ENCODE peak calls at places on chromosomes 7 and 10, in six cellular contexts. One of them, this sample, is unnamed.
A peak's percentile ranks its signal among the peaks of the same experiment; 100 is the strongest.

GRCh38 chr7:83646027-83646426 is 2.9 kb downstream of the SEMA3E start:
- DNase-seq in K562: no peak
- DNase-seq in A549: no peak
- DNase-seq in HepG2: no peak
- DNase-seq in Panc1: no peak
- DNase-seq in HCT116: no peak
- DNase-seq in this sample: no peak

GRCh38 chr10:132508497-132509443 is 28.8 kb upstream of the INPP5A start:
- DNase-seq in HepG2: no peak
- DNase-seq in Panc1: no peak
- DNase-seq in A549: peak; percentile 22
- DNase-seq in HCT116: no peak
- DNase-seq in K562: no peak
- DNase-seq in this sample: no peak

GRCh38 chr10:11160982-11161554 is 143.4 kb downstream of the CELF2 start:
- DNase-seq in HCT116: no peak
- DNase-seq in Panc1: no peak
- DNase-seq in A549: no peak
- DNase-seq in HepG2: no peak
- DNase-seq in K562: no peak
- DNase-seq in this sample: no peak

GRCh38 chr10:102266670-102267069 is 21.3 kb downstream of the GBF1 start:
- DNase-seq in HepG2: no peak
- DNase-seq in A549: no peak
- DNase-seq in Panc1: no peak
- DNase-seq in HCT116: no peak
- DNase-seq in K562: no peak
- DNase-seq in this sample: no peak

GRCh38 chr7:100506356-100506930 is 22.7 kb downstream of the NYAP1 start:
- DNase-seq in A549: peak; percentile 57
- DNase-seq in Panc1: no peak
- DNase-seq in HCT116: no peak
- DNase-seq in HepG2: peak; percentile 50
- DNase-seq in K562: peak; percentile 35
- DNase-seq in this sample: no peak

GRCh38 chr10:90871279-90871760 is 454 bp upstream of the RPP30 start:
- DNase-seq in HepG2: peak; percentile 64
- DNase-seq in A549: peak; percentile 89
- DNase-seq in K562: peak; percentile 69
- DNase-seq in HCT116: no peak
- DNase-seq in Panc1: peak; percentile 71
- DNase-seq in this sample: peak; percentile 71

GRCh38 chr7:102918865-102919264 is 6.1 kb downstream of the LRRC17 start:
- DNase-seq in HCT116: no peak
- DNase-seq in A549: no peak
- DNase-seq in Panc1: no peak
- DNase-seq in K562: no peak
- DNase-seq in HepG2: no peak
- DNase-seq in this sample: no peak

GRCh38 chr7:77337456-77337990 is 78.6 kb downstream of the GSAP start:
- DNase-seq in A549: no peak
- DNase-seq in HCT116: no peak
- DNase-seq in HepG2: no peak
- DNase-seq in Panc1: no peak
- DNase-seq in K562: no peak
- DNase-seq in this sample: no peak

GRCh38 chr10:117646718-117647117 is 104.2 kb downstream of the EMX2 start:
- DNase-seq in Panc1: no peak
- DNase-seq in K562: no peak
- DNase-seq in A549: no peak
- DNase-seq in HCT116: no peak
- DNase-seq in HepG2: no peak
- DNase-seq in this sample: no peak

GRCh38 chr7:45596665-45597095 is 22.5 kb downstream of the ADCY1 start:
- DNase-seq in Panc1: no peak
- DNase-seq in HepG2: no peak
- DNase-seq in A549: no peak
- DNase-seq in HCT116: no peak
- DNase-seq in K562: no peak
- DNase-seq in this sample: no peak

GRCh38 chr10:132714096-132714721 is 71.7 kb downstream of the NKX6-2 start:
- DNase-seq in K562: no peak
- DNase-seq in HCT116: no peak
- DNase-seq in Panc1: no peak
- DNase-seq in HepG2: no peak
- DNase-seq in A549: no peak
- DNase-seq in this sample: no peak

GRCh38 chr10:125783408-125783807 is 7.8 kb upstream of the MMP21 start:
- DNase-seq in A549: no peak
- DNase-seq in HCT116: no peak
- DNase-seq in HepG2: no peak
- DNase-seq in K562: no peak
- DNase-seq in Panc1: no peak
- DNase-seq in this sample: no peak

GRCh38 chr7:158824028-158824427 is 5.3 kb downstream of the ESYT2 start:
- DNase-seq in Panc1: no peak
- DNase-seq in A549: no peak
- DNase-seq in HCT116: no peak
- DNase-seq in K562: no peak
- DNase-seq in HepG2: no peak
- DNase-seq in this sample: peak; percentile 92

GRCh38 chr7:34807548-34808340 is 149.7 kb downstream of the NPSR1 start:
- DNase-seq in A549: no peak
- DNase-seq in HCT116: no peak
- DNase-seq in Panc1: no peak
- DNase-seq in HepG2: no peak
- DNase-seq in K562: no peak
- DNase-seq in this sample: no peak

GRCh38 chr7:139774376-139774775 is 3.4 kb downstream of the HIPK2 start:
- DNase-seq in K562: no peak
- DNase-seq in HCT116: no peak
- DNase-seq in Panc1: peak; percentile 67
- DNase-seq in A549: no peak
- DNase-seq in HepG2: no peak
- DNase-seq in this sample: no peak

GRCh38 chr7:73742753-73743641 is 4.4 kb upstream of the ABHD11 start:
- DNase-seq in A549: peak; percentile 61
- DNase-seq in HepG2: peak; percentile 85
- DNase-seq in Panc1: no peak
- DNase-seq in HCT116: peak; percentile 96
- DNase-seq in K562: no peak
- DNase-seq in this sample: no peak

GRCh38 chr7:82110146-82110823 is 333.3 kb downstream of the CACNA2D1 start:
- DNase-seq in HepG2: no peak
- DNase-seq in Panc1: no peak
- DNase-seq in K562: no peak
- DNase-seq in HCT116: no peak
- DNase-seq in A549: no peak
- DNase-seq in this sample: no peak

GRCh38 chr7:82114237-82114636 is 329.3 kb downstream of the CACNA2D1 start:
- DNase-seq in K562: no peak
- DNase-seq in A549: no peak
- DNase-seq in Panc1: no peak
- DNase-seq in HCT116: no peak
- DNase-seq in HepG2: no peak
- DNase-seq in this sample: no peak

GRCh38 chr7:82105463-82105862 is 335.6 kb upstream of the HGF start:
- DNase-seq in HCT116: peak; percentile 41
- DNase-seq in A549: peak; percentile 75
- DNase-seq in K562: no peak
- DNase-seq in HepG2: no peak
- DNase-seq in Panc1: peak; percentile 42
- DNase-seq in this sample: no peak

DNA sequence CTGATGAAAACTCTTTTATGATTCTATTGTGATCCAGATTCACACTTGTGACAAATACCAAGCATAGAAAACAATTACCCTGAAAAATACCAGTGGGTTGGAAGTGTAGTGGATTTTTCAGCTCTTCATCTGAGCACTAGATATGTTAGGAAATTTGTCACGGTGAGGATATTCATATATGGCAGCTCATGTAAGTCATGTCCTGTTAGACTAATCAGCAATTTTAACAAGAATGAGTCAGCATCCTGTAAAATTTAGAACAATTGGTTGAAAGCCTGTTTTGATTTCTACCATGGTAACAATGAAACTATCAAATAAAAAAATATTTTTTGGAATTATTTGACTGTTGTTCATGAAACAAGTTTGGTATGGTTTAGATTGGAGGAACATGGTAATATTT is 334.3 kb downstream of the CACNA2D1 start:
- DNase-seq in K562: no peak
- DNase-seq in A549: peak; percentile 39
- DNase-seq in HepG2: no peak
- DNase-seq in Panc1: peak; percentile 15
- DNase-seq in HCT116: no peak
- DNase-seq in this sample: no peak
- TF ChIP-seq REST in K562: no peak
- TF ChIP-seq REST in A549: no peak
- TF ChIP-seq REST in HepG2: no peak
- TF ChIP-seq REST in Panc1: no peak
- TF ChIP-seq REST in HCT116: no peak
- TF ChIP-seq REST in this sample: no peak

DNA sequence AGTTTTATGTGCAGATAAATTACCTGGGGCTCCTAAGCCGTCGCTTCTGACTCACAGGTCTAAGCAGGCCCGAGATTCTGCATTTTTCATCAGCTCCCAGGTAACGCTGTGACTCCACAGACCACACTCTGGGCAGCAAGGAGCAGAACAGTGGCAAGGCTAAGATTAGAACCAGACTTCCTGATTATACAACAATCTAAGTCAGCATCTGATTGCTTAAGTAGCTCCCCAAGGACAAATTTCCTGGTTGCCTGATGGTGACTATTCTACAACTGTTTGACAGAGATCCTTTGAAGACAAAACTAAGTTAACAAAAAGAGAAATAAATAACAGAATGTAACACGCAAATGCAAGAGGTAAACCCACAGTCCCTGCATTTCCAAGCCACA is 69.0 kb downstream of the CREB3L2 start:
- DNase-seq in K562: no peak
- DNase-seq in HCT116: no peak
- DNase-seq in HepG2: no peak
- DNase-seq in Panc1: no peak
- DNase-seq in A549: peak; percentile 33
- DNase-seq in this sample: peak; percentile 37
- TF ChIP-seq REST in K562: no peak
- TF ChIP-seq REST in HCT116: no peak
- TF ChIP-seq REST in HepG2: no peak
- TF ChIP-seq REST in Panc1: no peak
- TF ChIP-seq REST in A549: no peak
- TF ChIP-seq REST in this sample: no peak

GRCh38 chr10:58952162-58952561 is 224.3 kb upstream of the PHYHIPL start:
- DNase-seq in K562: no peak
- DNase-seq in A549: no peak
- DNase-seq in Panc1: no peak
- DNase-seq in HCT116: no peak
- DNase-seq in HepG2: no peak
- DNase-seq in this sample: no peak

GRCh38 chr10:58951087-58951486 is 225.4 kb upstream of the PHYHIPL start:
- DNase-seq in Panc1: no peak
- DNase-seq in A549: no peak
- DNase-seq in HCT116: no peak
- DNase-seq in K562: no peak
- DNase-seq in HepG2: peak; percentile 32
- DNase-seq in this sample: no peak

GRCh38 chr10:58954163-58954562 is 222.3 kb upstream of the PHYHIPL start:
- DNase-seq in Panc1: no peak
- DNase-seq in HepG2: no peak
- DNase-seq in K562: no peak
- DNase-seq in A549: no peak
- DNase-seq in HCT116: no peak
- DNase-seq in this sample: no peak

GRCh38 chr10:58951750-58952149 is 224.7 kb upstream of the PHYHIPL start:
- DNase-seq in K562: no peak
- DNase-seq in HepG2: no peak
- DNase-seq in A549: no peak
- DNase-seq in Panc1: no peak
- DNase-seq in HCT116: no peak
- DNase-seq in this sample: no peak

DNA sequence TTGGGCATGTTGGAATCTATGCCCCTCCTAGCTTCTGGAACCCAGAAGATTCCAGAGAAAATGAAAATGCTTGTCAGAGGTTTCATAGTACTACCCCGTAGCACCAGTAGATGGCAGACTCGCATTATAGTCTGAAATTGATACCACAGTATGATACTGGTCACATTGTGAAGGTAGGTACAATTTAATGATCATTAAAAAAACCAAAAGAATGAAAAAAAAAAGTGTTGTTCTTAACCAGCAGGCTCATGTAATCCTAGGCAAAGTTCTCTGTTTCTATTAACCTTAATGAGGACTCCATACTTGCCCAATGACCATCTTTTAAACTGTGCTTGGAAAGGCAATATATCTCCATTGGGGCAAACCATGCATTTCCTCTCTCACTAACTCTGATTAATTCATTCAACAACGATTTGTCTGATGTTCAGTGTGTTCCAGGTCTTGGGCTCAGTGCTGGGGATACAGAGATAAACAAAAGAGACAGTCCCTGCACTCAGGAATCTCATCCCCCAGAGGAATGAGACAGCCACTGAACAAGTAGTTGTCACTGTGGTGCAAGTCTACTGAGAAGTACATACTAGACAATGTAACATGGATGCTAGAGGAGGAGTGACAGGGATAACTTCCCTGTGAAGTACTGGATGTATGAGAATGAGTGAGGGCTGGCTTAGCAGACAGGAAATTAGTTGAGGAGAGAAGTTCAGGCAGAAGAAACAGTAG is 223.5 kb upstream of the PHYHIPL start:
- DNase-seq in HCT116: peak; percentile 24
- DNase-seq in Panc1: peak; percentile 25
- DNase-seq in A549: peak; percentile 52
- DNase-seq in HepG2: peak; percentile 53
- DNase-seq in K562: peak; percentile 43
- DNase-seq in this sample: peak; percentile 1
- TF ChIP-seq REST in HCT116: no peak
- TF ChIP-seq REST in Panc1: no peak
- TF ChIP-seq REST in A549: no peak
- TF ChIP-seq REST in HepG2: no peak
- TF ChIP-seq REST in K562: no peak
- TF ChIP-seq REST in this sample: no peak

DNA sequence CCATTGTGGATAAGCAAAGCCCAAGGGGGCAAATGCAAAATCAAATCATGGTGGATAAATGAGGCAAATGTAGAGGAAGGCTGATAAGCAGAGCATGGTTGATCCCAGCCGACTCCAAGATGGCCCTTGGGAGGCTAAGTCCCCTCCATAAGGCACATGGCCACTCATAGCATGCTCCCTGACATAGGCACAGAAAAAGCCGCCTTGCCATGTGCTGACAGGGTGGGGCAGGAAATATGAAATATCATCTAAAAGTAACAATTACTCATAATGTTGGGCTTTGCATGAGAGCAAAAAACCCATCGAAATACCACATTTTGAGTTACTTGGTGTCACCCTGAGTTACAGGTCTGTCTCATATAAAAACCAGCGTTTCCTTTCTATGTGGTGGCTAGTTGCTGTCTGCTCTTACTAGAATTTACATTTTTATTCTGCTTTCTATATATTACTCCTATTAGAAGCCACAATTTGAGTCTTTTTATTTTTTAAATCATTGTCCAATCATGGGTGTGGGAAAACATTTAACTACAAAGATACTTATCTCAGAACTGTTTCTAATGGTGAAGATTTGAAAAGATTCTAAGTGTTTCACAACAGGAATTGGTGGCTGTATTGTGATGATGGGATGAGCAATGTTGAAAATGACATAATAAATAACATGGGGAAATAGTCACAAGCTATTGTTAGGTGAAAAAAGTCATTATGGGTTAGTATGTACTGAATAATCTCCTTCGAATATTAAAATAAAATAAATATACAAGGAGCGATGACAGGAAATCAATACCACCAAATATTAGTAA is 102.7 kb downstream of the CUBN start:
- DNase-seq in A549: no peak
- DNase-seq in HepG2: no peak
- DNase-seq in Panc1: no peak
- DNase-seq in HCT116: no peak
- DNase-seq in K562: no peak
- DNase-seq in this sample: no peak
- TF ChIP-seq REST in A549: no peak
- TF ChIP-seq REST in HepG2: no peak
- TF ChIP-seq REST in Panc1: no peak
- TF ChIP-seq REST in HCT116: no peak
- TF ChIP-seq REST in K562: no peak
- TF ChIP-seq REST in this sample: no peak